ENCODE peak calls at places on chromosomes 7 and 10, in eight cellular contexts. T is left ventricle myocardium inferior, H is fibroblast of the aortic adventitia, A is hepatic stellate cell, I is LHCN-M2, P is GM12865, K is epithelial cell of esophagus, E is ureter. Y is an unnamed sample.
A peak's percentile ranks its signal among the peaks of the same experiment; 100 is the strongest.

GRCh38 chr7:110442386-110442837 is 648.5 kb upstream of the LRRN3 start:
- DNase-seq in A (peak; percentile 33), E (no peak), I (no peak), P (peak; percentile 49), K (peak; percentile 74), T (no peak), H (no peak), Y (peak; percentile 28)

GRCh38 chr7:95811846-95812445 is 39.6 kb downstream of the DYNC1I1 start:
- DNase-seq in H (no peak), A (no peak), P (no peak), E (no peak), T (no peak), I (no peak), K (no peak), Y (no peak)

GRCh38 chr10:71273506-71273905 is 45.6 kb upstream of the SLC29A3 start:
- DNase-seq in I (no peak), A (no peak), H (no peak), K (no peak), E (no peak), T (no peak), P (no peak), Y (no peak)

GRCh38 chr7:49497471-49497870 is 276.0 kb upstream of the VWC2 start:
- DNase-seq in K (no peak), P (peak; percentile 70), I (no peak), A (no peak), T (no peak), H (no peak), E (no peak), Y (no peak)

GRCh38 chr7:5424689-5425506 is 1.3 kb upstream of the TNRC18 start:
- DNase-seq in I (peak; percentile 61), E (peak; percentile 65), H (peak; percentile 67), P (no peak), T (peak; percentile 77), A (peak; percentile 44), K (no peak), Y (peak; percentile 74)

GRCh38 chr7:158587425-158588084 is at the start of gene PTPRN2:
- DNase-seq in T (peak; percentile 59), P (peak; percentile 50), I (peak; percentile 8), A (peak; percentile 79), E (peak; percentile 54), K (peak; percentile 60), H (peak; percentile 39), Y (peak; percentile 58)

GRCh38 chr7:142345817-142346216 is 88.0 kb upstream of the PRSS58 start:
- DNase-seq in I (no peak), A (no peak), H (no peak), T (no peak), K (no peak), E (no peak), P (no peak), Y (no peak)

GRCh38 chr7:152899004-152899403 is 139.5 kb downstream of the ACTR3B start:
- DNase-seq in K (no peak), P (no peak), T (no peak), I (peak; percentile 3), H (no peak), E (no peak), A (no peak), Y (no peak)

GRCh38 chr7:98724591-98724990 is 107.5 kb downstream of the NPTX2 start:
- DNase-seq in A (no peak), T (no peak), I (peak; percentile 58), P (no peak), E (no peak), H (no peak), K (no peak), Y (no peak)

GRCh38 chr7:107661081-107661864 is 645 bp downstream of the SLC26A4 start:
- DNase-seq in I (peak; percentile 45), K (peak; percentile 71), A (peak; percentile 33), H (peak; percentile 35), T (peak; percentile 36), E (peak; percentile 48), P (peak; percentile 57), Y (no peak)

GRCh38 chr10:103273026-103273425 is 3.9 kb upstream of the INA start:
- DNase-seq in P (no peak), E (no peak), I (peak; percentile 100), T (no peak), A (peak; percentile 96), K (peak; percentile 93), H (peak; percentile 98), Y (peak; percentile 98)

Y was measured in NCI-H226.